ENCODE peak calls at places on chromosomes 7 and 10, in nine cellular contexts. One of them, this sample, is unnamed.

GRCh38 chr10:34780818-34781380 is 34.2 kb downstream of the PARD3 start:
- DNase-seq in hepatic stellate cell: peak; percentile 53
- DNase-seq in foreskin melanocyte: no peak
- DNase-seq in A172: peak; percentile 66
- DNase-seq in KBM-7: peak; percentile 64
- DNase-seq in GM12865: peak; percentile 42
- DNase-seq in stimulated activated CD8-positive, alpha-beta memory T cell treated with anti-CD3 and anti-CD28 coated beads, Interleukin-12 subunit alpha, Interleukin-12 subunit beta, amount 100 ng/mL, for 4 hours: no peak
- DNase-seq in HT-29: no peak
- DNase-seq in NCI-H1092: no peak
- DNase-seq in this sample: no peak

GRCh38 chr10:70943806-70944466 is 55.6 kb upstream of the PCBD1 start:
- DNase-seq in GM12865: no peak
- DNase-seq in HT-29: no peak
- DNase-seq in KBM-7: no peak
- DNase-seq in stimulated activated CD8-positive, alpha-beta memory T cell treated with anti-CD3 and anti-CD28 coated beads, Interleukin-12 subunit alpha, Interleukin-12 subunit beta, amount 100 ng/mL, for 4 hours: no peak
- DNase-seq in A172: no peak
- DNase-seq in hepatic stellate cell: no peak
- DNase-seq in foreskin melanocyte: no peak
- DNase-seq in NCI-H1092: no peak
- DNase-seq in this sample: no peak

GRCh38 chr10:55630491-55631056 is 730.5 kb downstream of the ZWINT start:
- DNase-seq in A172: no peak
- DNase-seq in HT-29: no peak
- DNase-seq in KBM-7: no peak
- DNase-seq in stimulated activated CD8-positive, alpha-beta memory T cell treated with anti-CD3 and anti-CD28 coated beads, Interleukin-12 subunit alpha, Interleukin-12 subunit beta, amount 100 ng/mL, for 4 hours: no peak
- DNase-seq in NCI-H1092: no peak
- DNase-seq in GM12865: no peak
- DNase-seq in foreskin melanocyte: no peak
- DNase-seq in hepatic stellate cell: no peak
- DNase-seq in this sample: no peak

GRCh38 chr7:118195837-118196474 is 12.0 kb downstream of the LSM8 start:
- DNase-seq in KBM-7: peak; percentile 63
- DNase-seq in GM12865: peak; percentile 72
- DNase-seq in HT-29: peak; percentile 91
- DNase-seq in hepatic stellate cell: no peak
- DNase-seq in stimulated activated CD8-positive, alpha-beta memory T cell treated with anti-CD3 and anti-CD28 coated beads, Interleukin-12 subunit alpha, Interleukin-12 subunit beta, amount 100 ng/mL, for 4 hours: no peak
- DNase-seq in NCI-H1092: peak; percentile 56
- DNase-seq in A172: peak; percentile 68
- DNase-seq in foreskin melanocyte: no peak
- DNase-seq in this sample: peak; percentile 73

GRCh38 chr7:133575726-133576125 is 322.8 kb downstream of the EXOC4 start:
- DNase-seq in NCI-H1092: no peak
- DNase-seq in GM12865: no peak
- DNase-seq in hepatic stellate cell: no peak
- DNase-seq in foreskin melanocyte: no peak
- DNase-seq in HT-29: no peak
- DNase-seq in A172: no peak
- DNase-seq in stimulated activated CD8-positive, alpha-beta memory T cell treated with anti-CD3 and anti-CD28 coated beads, Interleukin-12 subunit alpha, Interleukin-12 subunit beta, amount 100 ng/mL, for 4 hours: no peak
- DNase-seq in KBM-7: no peak
- DNase-seq in this sample: no peak

GRCh38 chr10:71288461-71288860 is 30.6 kb upstream of the SLC29A3 start:
- DNase-seq in NCI-H1092: no peak
- DNase-seq in KBM-7: no peak
- DNase-seq in GM12865: no peak
- DNase-seq in A172: no peak
- DNase-seq in hepatic stellate cell: no peak
- DNase-seq in stimulated activated CD8-positive, alpha-beta memory T cell treated with anti-CD3 and anti-CD28 coated beads, Interleukin-12 subunit alpha, Interleukin-12 subunit beta, amount 100 ng/mL, for 4 hours: no peak
- DNase-seq in HT-29: no peak
- DNase-seq in foreskin melanocyte: no peak
- DNase-seq in this sample: no peak

GRCh38 chr10:123154943-123155505 is 822 bp downstream of the BUB3 start:
- DNase-seq in foreskin melanocyte: no peak
- DNase-seq in GM12865: no peak
- DNase-seq in A172: peak; percentile 21
- DNase-seq in stimulated activated CD8-positive, alpha-beta memory T cell treated with anti-CD3 and anti-CD28 coated beads, Interleukin-12 subunit alpha, Interleukin-12 subunit beta, amount 100 ng/mL, for 4 hours: no peak
- DNase-seq in NCI-H1092: no peak
- DNase-seq in HT-29: peak; percentile 61
- DNase-seq in KBM-7: no peak
- DNase-seq in hepatic stellate cell: no peak
- DNase-seq in this sample: no peak

GRCh38 chr10:124512040-124512428 is 50.4 kb downstream of the LHPP start:
- DNase-seq in HT-29: no peak
- DNase-seq in A172: no peak
- DNase-seq in hepatic stellate cell: no peak
- DNase-seq in NCI-H1092: no peak
- DNase-seq in stimulated activated CD8-positive, alpha-beta memory T cell treated with anti-CD3 and anti-CD28 coated beads, Interleukin-12 subunit alpha, Interleukin-12 subunit beta, amount 100 ng/mL, for 4 hours: no peak
- DNase-seq in foreskin melanocyte: no peak
- DNase-seq in GM12865: no peak
- DNase-seq in KBM-7: no peak
- DNase-seq in this sample: no peak

GRCh38 chr10:12376211-12376610 is 26.9 kb downstream of the CAMK1D start:
- DNase-seq in NCI-H1092: no peak
- DNase-seq in foreskin melanocyte: no peak
- DNase-seq in HT-29: no peak
- DNase-seq in GM12865: no peak
- DNase-seq in A172: no peak
- DNase-seq in hepatic stellate cell: no peak
- DNase-seq in KBM-7: no peak
- DNase-seq in stimulated activated CD8-positive, alpha-beta memory T cell treated with anti-CD3 and anti-CD28 coated beads, Interleukin-12 subunit alpha, Interleukin-12 subunit beta, amount 100 ng/mL, for 4 hours: no peak
- DNase-seq in this sample: no peak

GRCh38 chr7:27190284-27190748 is 5.3 kb upstream of the HOXA11 start:
- DNase-seq in KBM-7: no peak
- DNase-seq in hepatic stellate cell: no peak
- DNase-seq in A172: no peak
- DNase-seq in foreskin melanocyte: no peak
- DNase-seq in stimulated activated CD8-positive, alpha-beta memory T cell treated with anti-CD3 and anti-CD28 coated beads, Interleukin-12 subunit alpha, Interleukin-12 subunit beta, amount 100 ng/mL, for 4 hours: no peak
- DNase-seq in HT-29: peak; percentile 78
- DNase-seq in NCI-H1092: no peak
- DNase-seq in GM12865: no peak
- DNase-seq in this sample: no peak

GRCh38 chr10:72263613-72264241 is 10.0 kb upstream of the DDIT4 start:
- DNase-seq in foreskin melanocyte: no peak
- DNase-seq in GM12865: peak; percentile 66
- DNase-seq in hepatic stellate cell: no peak
- DNase-seq in KBM-7: peak; percentile 44
- DNase-seq in stimulated activated CD8-positive, alpha-beta memory T cell treated with anti-CD3 and anti-CD28 coated beads, Interleukin-12 subunit alpha, Interleukin-12 subunit beta, amount 100 ng/mL, for 4 hours: no peak
- DNase-seq in A172: peak; percentile 36
- DNase-seq in HT-29: peak; percentile 94
- DNase-seq in NCI-H1092: peak; percentile 78
- DNase-seq in this sample: peak; percentile 88

GRCh38 chr10:73113543-73113942 is 3.3 kb downstream of the NUDT13 start:
- DNase-seq in KBM-7: no peak
- DNase-seq in NCI-H1092: no peak
- DNase-seq in HT-29: no peak
- DNase-seq in GM12865: no peak
- DNase-seq in foreskin melanocyte: no peak
- DNase-seq in A172: no peak
- DNase-seq in hepatic stellate cell: no peak
- DNase-seq in stimulated activated CD8-positive, alpha-beta memory T cell treated with anti-CD3 and anti-CD28 coated beads, Interleukin-12 subunit alpha, Interleukin-12 subunit beta, amount 100 ng/mL, for 4 hours: no peak
- DNase-seq in this sample: no peak

GRCh38 chr10:122122493-122122892 is 133.5 kb downstream of the TACC2 start:
- DNase-seq in hepatic stellate cell: no peak
- DNase-seq in NCI-H1092: no peak
- DNase-seq in foreskin melanocyte: no peak
- DNase-seq in HT-29: no peak
- DNase-seq in KBM-7: no peak
- DNase-seq in stimulated activated CD8-positive, alpha-beta memory T cell treated with anti-CD3 and anti-CD28 coated beads, Interleukin-12 subunit alpha, Interleukin-12 subunit beta, amount 100 ng/mL, for 4 hours: no peak
- DNase-seq in GM12865: no peak
- DNase-seq in A172: no peak
- DNase-seq in this sample: no peak

GRCh38 chr10:124917168-124917938 is 24.6 kb upstream of the ZRANB1 start:
- DNase-seq in GM12865: peak; percentile 33
- DNase-seq in hepatic stellate cell: peak; percentile 50
- DNase-seq in KBM-7: peak; percentile 63
- DNase-seq in HT-29: peak; percentile 48
- DNase-seq in A172: peak; percentile 8
- DNase-seq in NCI-H1092: no peak
- DNase-seq in foreskin melanocyte: peak; percentile 44
- DNase-seq in stimulated activated CD8-positive, alpha-beta memory T cell treated with anti-CD3 and anti-CD28 coated beads, Interleukin-12 subunit alpha, Interleukin-12 subunit beta, amount 100 ng/mL, for 4 hours: peak; percentile 4
- DNase-seq in this sample: peak; percentile 26

GRCh38 chr10:103917326-103918052 is 495 bp downstream of the STN1 start:
- DNase-seq in GM12865: no peak
- DNase-seq in stimulated activated CD8-positive, alpha-beta memory T cell treated with anti-CD3 and anti-CD28 coated beads, Interleukin-12 subunit alpha, Interleukin-12 subunit beta, amount 100 ng/mL, for 4 hours: no peak
- DNase-seq in HT-29: peak; percentile 72
- DNase-seq in NCI-H1092: no peak
- DNase-seq in A172: no peak
- DNase-seq in foreskin melanocyte: no peak
- DNase-seq in KBM-7: no peak
- DNase-seq in hepatic stellate cell: peak; percentile 25
- DNase-seq in this sample: no peak

GRCh38 chr7:2523941-2524807 is 4.6 kb downstream of the LFNG start:
- DNase-seq in hepatic stellate cell: peak; percentile 84
- DNase-seq in stimulated activated CD8-positive, alpha-beta memory T cell treated with anti-CD3 and anti-CD28 coated beads, Interleukin-12 subunit alpha, Interleukin-12 subunit beta, amount 100 ng/mL, for 4 hours: no peak
- DNase-seq in GM12865: no peak
- DNase-seq in foreskin melanocyte: no peak
- DNase-seq in NCI-H1092: peak; percentile 88
- DNase-seq in A172: peak; percentile 91
- DNase-seq in HT-29: peak; percentile 99
- DNase-seq in KBM-7: no peak
- DNase-seq in this sample: peak; percentile 95

GRCh38 chr10:127973810-127974311 is 67.0 kb downstream of the PTPRE start:
- DNase-seq in foreskin melanocyte: no peak
- DNase-seq in hepatic stellate cell: no peak
- DNase-seq in KBM-7: no peak
- DNase-seq in NCI-H1092: no peak
- DNase-seq in GM12865: no peak
- DNase-seq in stimulated activated CD8-positive, alpha-beta memory T cell treated with anti-CD3 and anti-CD28 coated beads, Interleukin-12 subunit alpha, Interleukin-12 subunit beta, amount 100 ng/mL, for 4 hours: no peak
- DNase-seq in A172: no peak
- DNase-seq in HT-29: no peak
- DNase-seq in this sample: no peak

This sample was measured in NCI-H1105 treated with DMSO at 0.1 percent for 48 hours.